ENCODE peak calls at places on chromosome 6, in nine cellular contexts. D is activated naive CD8-positive, alpha-beta T cell treated with anti-CD3 and anti-CD28 coated beads, Interleukin-2, amount 50 U/mL, for 24 hours; C is activated CD8-positive, alpha-beta T cell treated with anti-CD3 and anti-CD28 coated beads for 36 hours; V is DMS79; X is Calu3; N is amniotic epithelial cell; T is AG09309; F is Peyer's patch; G is effector memory CD8-positive, alpha-beta T cell. Y is an unnamed sample.
A peak's percentile ranks its signal among the peaks of the same experiment; 100 is the strongest.

GRCh38 chr6:168908887-168909286 is 344.8 kb downstream of the THBS2 start:
- DNase-seq in G (no peak), X (no peak), V (no peak), T (peak; percentile 84), N (peak; percentile 55), F (no peak), C (no peak), D (no peak), Y (peak; percentile 79)

GRCh38 chr6:169618526-169619490 is 83.0 kb downstream of the WDR27 start:
- DNase-seq in D (no peak), F (no peak), X (no peak), T (peak; percentile 99), N (peak; percentile 95), V (no peak), C (no peak), G (no peak), Y (peak; percentile 89)

GRCh38 chr6:154352898-154353585 is 3.6 kb downstream of the IPCEF1 start:
- DNase-seq in F (no peak), X (no peak), D (peak; percentile 28), T (no peak), V (no peak), N (no peak), G (no peak), C (peak; percentile 82), Y (no peak)

GRCh38 chr6:154433477-154434241 is 76.8 kb downstream of the CNKSR3 start:
- DNase-seq in V (no peak), C (no peak), F (no peak), D (no peak), G (no peak), T (no peak), X (no peak), N (peak; percentile 22), Y (no peak)

GRCh38 chr6:31655349-31656237 is at the start of gene APOM:
- DNase-seq in G (no peak), V (no peak), X (no peak), F (no peak), N (no peak), D (no peak), T (no peak), C (no peak), Y (no peak)

GRCh38 chr6:85797993-85798392 is 155.3 kb upstream of the SYNCRIP start:
- DNase-seq in C (no peak), D (no peak), V (no peak), T (no peak), G (no peak), X (no peak), N (no peak), F (no peak), Y (no peak)

GRCh38 chr6:139655783-139656705 is 281.6 kb upstream of the CITED2 start:
- DNase-seq in C (no peak), X (peak; percentile 51), G (no peak), T (no peak), F (peak; percentile 88), N (no peak), V (no peak), D (no peak), Y (no peak)

GRCh38 chr6:83215131-83216047 is 22.2 kb downstream of the RWDD2A start:
- DNase-seq in V (peak; percentile 23), N (peak; percentile 65), X (peak; percentile 55), T (peak; percentile 50), C (peak; percentile 79), D (peak; percentile 46), G (peak; percentile 41), F (peak; percentile 83), Y (peak; percentile 77)

GRCh38 chr6:28789553-28790083 is 134.2 kb downstream of the TRIM27 start:
- DNase-seq in D (peak; percentile 54), X (peak; percentile 59), G (no peak), N (peak; percentile 54), C (peak; percentile 59), V (no peak), T (no peak), F (no peak), Y (peak; percentile 68)

GRCh38 chr6:84897874-84898635 is 133.7 kb upstream of the TBX18 start:
- DNase-seq in X (no peak), T (no peak), C (no peak), G (no peak), D (no peak), V (no peak), F (no peak), N (peak; percentile 78), Y (peak; percentile 88)

GRCh38 chr6:8017276-8017701 is 46.9 kb downstream of the BLOC1S5 start:
- DNase-seq in C (no peak), F (no peak), G (no peak), V (no peak), X (no peak), N (no peak), D (no peak), T (no peak), Y (no peak)

GRCh38 chr6:36856277-36856676 is 17.0 kb upstream of the CPNE5 start:
- DNase-seq in G (no peak), N (no peak), V (peak; percentile 88), F (no peak), T (no peak), C (no peak), D (no peak), X (no peak), Y (no peak)

GRCh38 chr6:28176373-28176772 is 34.7 kb downstream of the ZKSCAN8 start:
- DNase-seq in V (no peak), T (no peak), F (no peak), C (no peak), G (no peak), X (no peak), N (no peak), D (no peak), Y (no peak)

Y was measured in iris pigment epithelial cell.